ENCODE peak calls at places on chromosomes 4 and X, in nine cellular contexts. One of them, this sample, is unnamed.

GRCh38 chrX:7586126-7586525 is 256.8 kb upstream of the VCX start:
- DNase-seq in glomerular endothelial cell: no peak
- DNase-seq in foreskin melanocyte: peak
- DNase-seq in mammary epithelial cell: peak
- DNase-seq in A172: peak
- DNase-seq in DMS153: no peak
- DNase-seq in PC-3: peak
- DNase-seq in cortex of kidney: no peak
- DNase-seq in OCI-LY7: peak
- DNase-seq in this sample: no peak

GRCh38 chr4:159410076-159410777 is 307.3 kb downstream of the RAPGEF2 start:
- DNase-seq in glomerular endothelial cell: no peak
- DNase-seq in foreskin melanocyte: no peak
- DNase-seq in mammary epithelial cell: peak
- DNase-seq in A172: peak
- DNase-seq in DMS153: no peak
- DNase-seq in PC-3: peak
- DNase-seq in cortex of kidney: no peak
- DNase-seq in OCI-LY7: no peak
- DNase-seq in this sample: no peak

GRCh38 chrX:44451056-44451455 is 91.6 kb downstream of the FUNDC1 start:
- DNase-seq in glomerular endothelial cell: no peak
- DNase-seq in foreskin melanocyte: no peak
- DNase-seq in mammary epithelial cell: no peak
- DNase-seq in A172: no peak
- DNase-seq in DMS153: no peak
- DNase-seq in PC-3: no peak
- DNase-seq in cortex of kidney: no peak
- DNase-seq in OCI-LY7: no peak
- DNase-seq in this sample: no peak

GRCh38 chr4:43457866-43458265 is 565.4 kb downstream of the GRXCR1 start:
- DNase-seq in glomerular endothelial cell: no peak
- DNase-seq in foreskin melanocyte: no peak
- DNase-seq in mammary epithelial cell: peak
- DNase-seq in A172: no peak
- DNase-seq in DMS153: no peak
- DNase-seq in PC-3: peak
- DNase-seq in cortex of kidney: no peak
- DNase-seq in OCI-LY7: no peak
- DNase-seq in this sample: no peak

GRCh38 chr4:139286186-139286698 is 6.2 kb upstream of the MGARP start:
- DNase-seq in glomerular endothelial cell: no peak
- DNase-seq in foreskin melanocyte: no peak
- DNase-seq in mammary epithelial cell: no peak
- DNase-seq in A172: no peak
- DNase-seq in DMS153: no peak
- DNase-seq in PC-3: no peak
- DNase-seq in cortex of kidney: no peak
- DNase-seq in OCI-LY7: no peak
- DNase-seq in this sample: no peak

GRCh38 chrX:15739886-15740285 is 1.8 kb downstream of the CA5B start:
- DNase-seq in glomerular endothelial cell: no peak
- DNase-seq in foreskin melanocyte: no peak
- DNase-seq in mammary epithelial cell: peak
- DNase-seq in A172: no peak
- DNase-seq in DMS153: no peak
- DNase-seq in PC-3: peak
- DNase-seq in cortex of kidney: no peak
- DNase-seq in OCI-LY7: no peak
- DNase-seq in this sample: no peak

GRCh38 chr4:158211288-158211687 is 1.0 kb downstream of the TMEM144 start:
- DNase-seq in glomerular endothelial cell: no peak
- DNase-seq in foreskin melanocyte: no peak
- DNase-seq in mammary epithelial cell: no peak
- DNase-seq in A172: peak
- DNase-seq in DMS153: no peak
- DNase-seq in PC-3: no peak
- DNase-seq in cortex of kidney: no peak
- DNase-seq in OCI-LY7: no peak
- DNase-seq in this sample: no peak

GRCh38 chrX:68183612-68184214 is 249.6 kb downstream of the OPHN1 start:
- DNase-seq in glomerular endothelial cell: no peak
- DNase-seq in foreskin melanocyte: no peak
- DNase-seq in mammary epithelial cell: no peak
- DNase-seq in A172: peak
- DNase-seq in DMS153: no peak
- DNase-seq in PC-3: peak
- DNase-seq in cortex of kidney: no peak
- DNase-seq in OCI-LY7: no peak
- DNase-seq in this sample: no peak

GRCh38 chrX:153455571-153455970 is 9.7 kb upstream of the TREX2 start:
- DNase-seq in glomerular endothelial cell: no peak
- DNase-seq in foreskin melanocyte: no peak
- DNase-seq in mammary epithelial cell: no peak
- DNase-seq in A172: no peak
- DNase-seq in DMS153: no peak
- DNase-seq in PC-3: no peak
- DNase-seq in cortex of kidney: no peak
- DNase-seq in OCI-LY7: no peak
- DNase-seq in this sample: no peak

GRCh38 chr4:94570558-94570957 is 118.8 kb downstream of the PDLIM5 start:
- DNase-seq in glomerular endothelial cell: no peak
- DNase-seq in foreskin melanocyte: no peak
- DNase-seq in mammary epithelial cell: no peak
- DNase-seq in A172: no peak
- DNase-seq in DMS153: no peak
- DNase-seq in PC-3: no peak
- DNase-seq in cortex of kidney: no peak
- DNase-seq in OCI-LY7: no peak
- DNase-seq in this sample: no peak

GRCh38 chr4:99235955-99236354 is 16.9 kb upstream of the ADH6 start:
- DNase-seq in glomerular endothelial cell: no peak
- DNase-seq in foreskin melanocyte: no peak
- DNase-seq in mammary epithelial cell: no peak
- DNase-seq in A172: no peak
- DNase-seq in DMS153: no peak
- DNase-seq in PC-3: no peak
- DNase-seq in cortex of kidney: no peak
- DNase-seq in OCI-LY7: no peak
- DNase-seq in this sample: no peak

GRCh38 chr4:162957521-162958143 is 209.1 kb downstream of the NAF1 start:
- DNase-seq in glomerular endothelial cell: no peak
- DNase-seq in foreskin melanocyte: no peak
- DNase-seq in mammary epithelial cell: no peak
- DNase-seq in A172: no peak
- DNase-seq in DMS153: no peak
- DNase-seq in PC-3: no peak
- DNase-seq in cortex of kidney: no peak
- DNase-seq in OCI-LY7: no peak
- DNase-seq in this sample: no peak

GRCh38 chr4:74734995-74735394 is 59.3 kb downstream of the BTC start:
- DNase-seq in glomerular endothelial cell: no peak
- DNase-seq in foreskin melanocyte: no peak
- DNase-seq in mammary epithelial cell: no peak
- DNase-seq in A172: no peak
- DNase-seq in DMS153: no peak
- DNase-seq in PC-3: no peak
- DNase-seq in cortex of kidney: no peak
- DNase-seq in OCI-LY7: no peak
- DNase-seq in this sample: no peak

GRCh38 chr4:29046166-29046565 is 1674.0 kb upstream of the PCDH7 start:
- DNase-seq in glomerular endothelial cell: no peak
- DNase-seq in foreskin melanocyte: peak
- DNase-seq in mammary epithelial cell: no peak
- DNase-seq in A172: no peak
- DNase-seq in DMS153: no peak
- DNase-seq in PC-3: no peak
- DNase-seq in cortex of kidney: no peak
- DNase-seq in OCI-LY7: no peak
- DNase-seq in this sample: no peak

This sample was measured in vagina.